ENCODE peak calls at places on chromosomes 16 and 17, in ten cellular contexts. D, X, Q, Y, K, B, H, V, U and E are unnamed samples.

GRCh38 chr17:82390860-82391435 is 19.4 kb downstream of the UTS2R start:
- DNase-seq in K (no peak), U (peak), Q (no peak), X (no peak), B (no peak), H (no peak), Y (no peak), D (no peak), V (no peak), E (no peak)

GRCh38 chr17:77322534-77323412 is 182.0 kb downstream of the SEC14L1 start:
- DNase-seq in Y (no peak), U (no peak), V (peak), D (no peak), Q (peak), B (peak), K (no peak), X (no peak), H (no peak), E (peak)

GRCh38 chr16:50763211-50763610 is 21.3 kb downstream of the CYLD start:
- DNase-seq in B (no peak), X (no peak), U (no peak), K (no peak), H (no peak), D (no peak), Q (no peak), V (no peak), Y (no peak), E (no peak)

GRCh38 chr17:81083125-81083765 is 48.3 kb downstream of the BAIAP2 start:
- DNase-seq in B (no peak), Q (no peak), V (no peak), U (no peak), H (no peak), K (no peak), X (no peak), D (no peak), Y (no peak), E (no peak)

GRCh38 chr16:80637621-80638020 is 96.8 kb downstream of the DYNLRB2 start:
- DNase-seq in Y (no peak), U (no peak), B (no peak), H (no peak), D (no peak), K (no peak), X (no peak), V (no peak), Q (no peak), E (no peak)

GRCh38 chr17:82952019-82952418 is 112.2 kb upstream of the ZNF750 start:
- DNase-seq in K (no peak), X (no peak), D (no peak), U (no peak), Q (no peak), H (no peak), V (no peak), B (no peak), Y (no peak), E (no peak)

GRCh38 chr16:48526058-48526957 is 83.7 kb downstream of the N4BP1 start:
- DNase-seq in H (no peak), V (peak), U (no peak), X (no peak), Q (no peak), B (peak), D (no peak), K (peak), Y (no peak), E (no peak)

GRCh38 chr17:17681187-17681743 is at the start of gene RAI1:
- DNase-seq in Q (no peak), U (peak), B (peak), X (peak), V (peak), Y (peak), D (peak), K (peak), H (peak), E (peak)

GRCh38 chr17:55433629-55434422 is 12.2 kb upstream of the MMD start:
- DNase-seq in U (no peak), Y (no peak), V (peak), H (no peak), X (no peak), Q (peak), K (no peak), B (peak), D (no peak), E (peak)

GRCh38 chr17:66459811-66460270 is 157.4 kb downstream of the PRKCA start:
- DNase-seq in K (no peak), X (no peak), B (peak), Y (no peak), D (no peak), V (peak), H (no peak), Q (peak), U (no peak), E (peak)

GRCh38 chr17:15453246-15453645 is 14.2 kb downstream of the CDRT4 start:
- DNase-seq in U (no peak), X (no peak), H (no peak), B (no peak), Q (no peak), Y (no peak), V (no peak), D (no peak), K (no peak), E (no peak)

GRCh38 chr17:50363217-50364060 is 9.5 kb downstream of the MRPL27 start:
- DNase-seq in X (no peak), Y (peak), V (no peak), H (no peak), K (no peak), D (no peak), U (no peak), Q (no peak), B (no peak), E (no peak)